ENCODE peak calls at places on chromosome 18, in four cellular contexts. One of them, this sample, is unnamed.

GRCh38 chr18:7480853-7481252 is 86.3 kb upstream of the PTPRM start:
- DNase-seq in AG04450: no peak
- DNase-seq in AG08396: no peak
- DNase-seq in activated T-cell treated with anti-CD3 and anti-CD28 coated beads for 48 hours: no peak
- DNase-seq in this sample: no peak

GRCh38 chr18:55483472-55483871 is 104.5 kb downstream of the TCF4 start:
- DNase-seq in AG04450: no peak
- DNase-seq in AG08396: no peak
- DNase-seq in activated T-cell treated with anti-CD3 and anti-CD28 coated beads for 48 hours: no peak
- DNase-seq in this sample: no peak

GRCh38 chr18:35695803-35696202 is 114.3 kb downstream of the GALNT1 start:
- DNase-seq in activated T-cell treated with anti-CD3 and anti-CD28 coated beads for 48 hours: no peak
- DNase-seq in AG04450: no peak
- DNase-seq in AG08396: no peak
- DNase-seq in this sample: no peak

GRCh38 chr18:67862069-67862468 is 345.5 kb upstream of the DSEL start:
- DNase-seq in activated T-cell treated with anti-CD3 and anti-CD28 coated beads for 48 hours: no peak
- DNase-seq in AG08396: peak
- DNase-seq in AG04450: no peak
- DNase-seq in this sample: no peak

GRCh38 chr18:34929336-34929780 is 111.9 kb upstream of the MAPRE2 start:
- DNase-seq in AG04450: peak
- DNase-seq in activated T-cell treated with anti-CD3 and anti-CD28 coated beads for 48 hours: no peak
- DNase-seq in AG08396: peak
- DNase-seq in this sample: peak

GRCh38 chr18:21052385-21052784 is 59.2 kb downstream of the ROCK1 start:
- DNase-seq in activated T-cell treated with anti-CD3 and anti-CD28 coated beads for 48 hours: no peak
- DNase-seq in AG04450: no peak
- DNase-seq in AG08396: no peak
- DNase-seq in this sample: no peak

GRCh38 chr18:3793545-3793944 is 343.6 kb downstream of the TGIF1 start:
- DNase-seq in activated T-cell treated with anti-CD3 and anti-CD28 coated beads for 48 hours: no peak
- DNase-seq in AG08396: no peak
- DNase-seq in AG04450: no peak
- DNase-seq in this sample: no peak

GRCh38 chr18:58186258-58186948 is 142.4 kb downstream of the NEDD4L start:
- DNase-seq in activated T-cell treated with anti-CD3 and anti-CD28 coated beads for 48 hours: no peak
- DNase-seq in AG08396: peak
- DNase-seq in AG04450: peak
- DNase-seq in this sample: peak

GRCh38 chr18:45330170-45330594 is 285.1 kb upstream of the SLC14A2 start:
- DNase-seq in AG08396: no peak
- DNase-seq in AG04450: no peak
- DNase-seq in activated T-cell treated with anti-CD3 and anti-CD28 coated beads for 48 hours: no peak
- DNase-seq in this sample: no peak

GRCh38 chr18:62372156-62372555 is 47.0 kb downstream of the TNFRSF11A start:
- DNase-seq in AG04450: no peak
- DNase-seq in AG08396: no peak
- DNase-seq in activated T-cell treated with anti-CD3 and anti-CD28 coated beads for 48 hours: no peak
- DNase-seq in this sample: no peak

GRCh38 chr18:49878996-49879585 is 65.8 kb upstream of the ACAA2 start:
- DNase-seq in activated T-cell treated with anti-CD3 and anti-CD28 coated beads for 48 hours: no peak
- DNase-seq in AG04450: no peak
- DNase-seq in AG08396: no peak
- DNase-seq in this sample: no peak

GRCh38 chr18:9103488-9103887 is 989 bp downstream of the NDUFV2 start:
- DNase-seq in AG08396: no peak
- DNase-seq in activated T-cell treated with anti-CD3 and anti-CD28 coated beads for 48 hours: no peak
- DNase-seq in AG04450: no peak
- DNase-seq in this sample: peak

GRCh38 chr18:38032516-38032915 is 466.9 kb upstream of the CELF4 start:
- DNase-seq in activated T-cell treated with anti-CD3 and anti-CD28 coated beads for 48 hours: no peak
- DNase-seq in AG04450: no peak
- DNase-seq in AG08396: no peak
- DNase-seq in this sample: no peak

GRCh38 chr18:77077836-77078456 is 54.6 kb downstream of the MBP start:
- DNase-seq in AG04450: no peak
- DNase-seq in AG08396: no peak
- DNase-seq in activated T-cell treated with anti-CD3 and anti-CD28 coated beads for 48 hours: no peak
- DNase-seq in this sample: no peak

GRCh38 chr18:77395941-77396340 is 146.3 kb downstream of the GALR1 start:
- DNase-seq in AG04450: no peak
- DNase-seq in activated T-cell treated with anti-CD3 and anti-CD28 coated beads for 48 hours: no peak
- DNase-seq in AG08396: no peak
- DNase-seq in this sample: no peak

GRCh38 chr18:47602273-47602897 is 328.1 kb downstream of the SMAD2 start:
- DNase-seq in activated T-cell treated with anti-CD3 and anti-CD28 coated beads for 48 hours: no peak
- DNase-seq in AG08396: no peak
- DNase-seq in AG04450: no peak
- DNase-seq in this sample: no peak

GRCh38 chr18:3775996-3776395 is 326.0 kb downstream of the TGIF1 start:
- DNase-seq in activated T-cell treated with anti-CD3 and anti-CD28 coated beads for 48 hours: no peak
- DNase-seq in AG08396: no peak
- DNase-seq in AG04450: no peak
- DNase-seq in this sample: no peak

GRCh38 chr18:67217551-67218166 is 298.9 kb downstream of the DSEL start:
- DNase-seq in activated T-cell treated with anti-CD3 and anti-CD28 coated beads for 48 hours: peak
- DNase-seq in AG08396: peak
- DNase-seq in AG04450: peak
- DNase-seq in this sample: peak

GRCh38 chr18:79781331-79781941 is 16.3 kb upstream of the KCNG2 start:
- DNase-seq in AG04450: no peak
- DNase-seq in AG08396: no peak
- DNase-seq in activated T-cell treated with anti-CD3 and anti-CD28 coated beads for 48 hours: no peak
- DNase-seq in this sample: no peak

GRCh38 chr18:28408528-28408927 is 231.6 kb upstream of the CDH2 start:
- DNase-seq in AG08396: no peak
- DNase-seq in activated T-cell treated with anti-CD3 and anti-CD28 coated beads for 48 hours: no peak
- DNase-seq in AG04450: no peak
- DNase-seq in this sample: no peak

GRCh38 chr18:48220146-48220499 is 189.1 kb downstream of the ZBTB7C start:
- DNase-seq in AG04450: no peak
- DNase-seq in activated T-cell treated with anti-CD3 and anti-CD28 coated beads for 48 hours: no peak
- DNase-seq in AG08396: no peak
- DNase-seq in this sample: no peak

This sample was measured in mesendoderm.